ENCODE peak calls at places on chromosomes 1 and 21, in six cellular contexts. T is HFF-Myc; I is HFFc6; P is GM12865; S is CD4-positive, alpha-beta T cell; R is thyroid gland. U is an unnamed sample.

GRCh38 chr1:92934395-92935378 is 26.6 kb downstream of the DIPK1A start:
- DNase-seq in T (no peak), I (peak), P (no peak), S (no peak), R (no peak), U (no peak)

GRCh38 chr1:220371324-220371723 is 99.1 kb upstream of the RAB3GAP2 start:
- DNase-seq in T (no peak), I (no peak), P (peak), S (no peak), R (no peak), U (no peak)

GRCh38 chr1:5565726-5566125 is 426.5 kb downstream of the NPHP4 start:
- DNase-seq in T (no peak), I (no peak), P (no peak), S (no peak), R (no peak), U (no peak)

GRCh38 chr1:174005032-174005431 is 17.1 kb downstream of the RC3H1 start:
- DNase-seq in T (no peak), I (peak), P (peak), S (no peak), R (peak), U (no peak)

GRCh38 chr1:30868833-30869435 is 39.6 kb downstream of the SDC3 start:
- DNase-seq in T (no peak), I (no peak), P (peak), S (no peak), R (no peak), U (no peak)

GRCh38 chr1:115492880-115493279 is 148.9 kb upstream of the VANGL1 start:
- DNase-seq in T (no peak), I (peak), P (no peak), S (no peak), R (no peak), U (no peak)

GRCh38 chr1:1778827-1779675 is 781 bp upstream of the NADK start:
- DNase-seq in T (no peak), I (no peak), P (peak), S (peak), R (peak), U (peak)

GRCh38 chr1:200180821-200181220 is 153.3 kb downstream of the NR5A2 start:
- DNase-seq in T (peak), I (peak), P (peak), S (no peak), R (peak), U (no peak)

GRCh38 chr1:45913925-45914501 is 110.6 kb downstream of the MAST2 start:
- DNase-seq in T (no peak), I (peak), P (no peak), S (no peak), R (no peak), U (no peak)

GRCh38 chr1:9559673-9560072 is 20.4 kb downstream of the SLC25A33 start:
- DNase-seq in T (no peak), I (no peak), P (no peak), S (no peak), R (no peak), U (no peak)

GRCh38 chr1:5659606-5660005 is 332.6 kb downstream of the NPHP4 start:
- DNase-seq in T (no peak), I (no peak), P (no peak), S (peak), R (no peak), U (no peak)

GRCh38 chr1:205927676-205928075 is 15.6 kb downstream of the SLC26A9 start:
- DNase-seq in T (no peak), I (no peak), P (no peak), S (no peak), R (no peak), U (no peak)

GRCh38 chr1:235549361-235550139 is 45.3 kb upstream of the B3GALNT2 start:
- DNase-seq in T (no peak), I (no peak), P (no peak), S (no peak), R (no peak), U (no peak)

GRCh38 chr1:51410568-51411460 is 80.5 kb upstream of the TTC39A start:
- DNase-seq in T (no peak), I (peak), P (peak), S (no peak), R (no peak), U (no peak)

GRCh38 chr1:183956559-183957188 is 80.9 kb downstream of the COLGALT2 start:
- DNase-seq in T (peak), I (peak), P (peak), S (no peak), R (no peak), U (no peak)
- TF ChIP-seq CTCF in T (peak), I (peak), P (peak), S (peak), R (no peak), U (no peak)

GRCh38 chr1:162458206-162458605 is 39.4 kb upstream of the UHMK1 start:
- DNase-seq in T (no peak), I (no peak), P (no peak), S (no peak), R (no peak), U (no peak)

DNA sequence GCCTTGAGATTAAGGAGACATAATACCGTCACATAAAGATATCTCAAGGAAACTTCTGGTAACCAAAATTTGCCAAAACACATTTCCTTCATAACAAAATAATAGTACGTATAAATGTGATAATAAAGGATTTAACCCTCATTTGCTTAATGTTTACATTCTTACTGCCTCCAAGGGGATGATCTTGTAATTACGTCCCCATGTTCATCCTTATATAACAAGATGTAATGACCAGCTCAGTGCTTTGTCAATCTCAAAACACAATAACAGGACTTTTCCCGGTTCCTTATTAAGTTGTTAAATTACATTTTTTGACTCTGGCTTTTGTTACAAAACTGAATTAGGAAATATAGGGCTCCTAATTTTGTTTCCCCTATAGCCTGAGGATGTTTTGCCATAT is 41.3 kb upstream of the UHMK1 start:
- DNase-seq in T (no peak), I (no peak), P (no peak), S (no peak), R (no peak), U (no peak)
- TF ChIP-seq CTCF in T (no peak), I (no peak), P (no peak), S (no peak), R (no peak), U (no peak)

DNA sequence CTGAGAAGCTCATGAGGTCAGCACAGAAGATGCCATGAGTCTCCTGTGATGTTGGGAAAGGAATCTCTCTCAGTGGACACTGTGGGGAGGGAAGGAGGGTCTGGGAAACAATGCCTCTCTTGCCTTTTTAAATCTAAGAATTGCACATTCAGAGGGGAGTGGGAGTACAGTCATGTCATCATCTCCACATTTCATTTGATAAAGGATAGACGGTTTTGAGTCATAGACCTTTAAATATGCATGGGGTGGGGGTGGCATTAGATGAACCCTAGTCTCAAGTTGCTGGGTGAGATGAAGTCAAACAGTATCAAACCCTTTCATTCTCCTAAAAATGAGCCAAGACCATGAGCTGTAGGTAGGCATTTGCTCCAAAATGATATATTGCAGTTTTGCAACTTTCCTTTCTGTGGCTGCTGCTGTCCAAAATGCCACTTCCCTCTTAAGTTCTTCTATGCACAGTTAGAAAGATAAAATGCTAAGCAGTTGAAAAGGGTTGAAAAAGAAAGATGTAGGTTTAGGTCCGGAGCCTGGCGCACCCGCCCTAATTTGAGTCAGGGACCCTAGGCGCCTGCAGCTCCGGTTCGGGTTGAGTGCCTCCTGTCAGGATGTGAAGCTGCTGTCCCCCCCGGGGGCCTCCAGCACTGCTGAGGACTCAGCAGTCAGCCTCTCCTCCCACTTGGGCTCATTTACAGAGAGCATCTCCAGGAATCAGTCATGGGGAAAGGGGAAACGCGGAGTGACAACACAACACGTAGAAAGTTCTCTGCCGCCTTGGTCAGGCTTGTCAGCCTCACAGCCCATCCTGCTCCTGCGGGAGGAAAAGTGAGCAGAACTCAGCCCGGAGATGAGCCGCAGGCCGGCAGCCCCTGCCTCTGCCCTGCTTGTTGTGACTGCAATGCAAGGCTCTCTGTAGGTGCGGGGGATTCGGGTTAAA is 479.3 kb upstream of the RUNX1 start:
- DNase-seq in T (no peak), I (no peak), P (peak), S (peak), R (peak), U (peak)
- TF ChIP-seq CTCF in T (no peak), I (no peak), P (no peak), S (no peak), R (no peak), U (no peak)

GRCh38 chr1:150979723-150980056 is 2.4 kb upstream of the ANXA9 start:
- DNase-seq in T (no peak), I (no peak), P (no peak), S (no peak), R (no peak), U (no peak)
- TF ChIP-seq CTCF in T (no peak), I (peak), P (no peak), S (peak), R (no peak), U (peak)

GRCh38 chr21:21213297-21213696 is 215.1 kb downstream of the NCAM2 start:
- DNase-seq in T (no peak), I (no peak), P (no peak), S (no peak), R (no peak), U (no peak)

GRCh38 chr21:21205604-21206003 is 207.4 kb downstream of the NCAM2 start:
- DNase-seq in T (no peak), I (no peak), P (no peak), S (no peak), R (no peak), U (no peak)

GRCh38 chr21:21216013-21216412 is 217.8 kb downstream of the NCAM2 start:
- DNase-seq in T (no peak), I (no peak), P (no peak), S (no peak), R (no peak), U (no peak)

DNA sequence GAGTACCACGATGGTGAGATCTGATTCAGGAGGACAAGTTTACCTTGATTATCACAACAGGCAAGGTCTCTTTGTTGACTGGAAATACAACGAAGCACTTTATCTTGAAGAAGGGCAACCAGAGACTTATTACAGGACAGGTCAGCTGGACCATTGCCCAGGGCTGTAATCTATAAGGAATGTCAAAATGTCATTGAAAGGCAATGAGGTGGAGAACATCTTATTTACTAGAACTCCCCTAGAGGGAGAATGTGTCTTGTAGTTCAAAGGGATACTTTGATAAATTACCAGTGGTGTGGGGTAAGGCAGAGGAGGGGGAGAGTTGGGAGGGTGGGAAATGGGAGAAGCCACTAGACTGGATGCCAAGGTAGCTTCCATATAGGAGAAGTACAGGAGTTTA is 212.3 kb downstream of the NCAM2 start:
- DNase-seq in T (no peak), I (no peak), P (no peak), S (no peak), R (no peak), U (no peak)
- TF ChIP-seq CTCF in T (no peak), I (no peak), P (no peak), S (no peak), R (no peak), U (no peak)

DNA sequence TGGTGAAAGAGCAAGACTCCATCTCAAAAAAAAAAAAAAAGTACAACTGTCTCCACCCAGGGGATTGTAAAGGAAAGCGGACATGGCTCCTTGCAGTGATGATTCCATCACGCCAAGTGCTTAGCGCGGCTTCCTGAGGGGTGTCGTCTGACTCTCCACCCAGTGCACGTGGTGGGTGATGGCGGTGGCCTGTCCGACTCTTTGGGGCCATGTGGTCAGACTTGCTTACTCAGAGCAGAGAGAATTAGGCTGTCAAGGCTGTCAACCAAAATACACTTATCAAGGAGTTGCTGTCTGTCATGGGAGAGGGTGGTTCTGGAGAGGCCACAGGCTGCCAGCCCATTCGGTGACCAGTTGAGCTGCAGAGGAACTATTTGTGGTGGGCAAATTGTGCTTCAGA is 49.4 kb downstream of the PTPRF start:
- DNase-seq in T (no peak), I (no peak), P (no peak), S (no peak), R (no peak), U (no peak)
- TF ChIP-seq CTCF in T (no peak), I (no peak), P (no peak), S (no peak), R (no peak), U (no peak)

GRCh38 chr1:85611390-85611789 is 30.8 kb downstream of the CCN1 start:
- DNase-seq in T (peak), I (peak), P (no peak), S (no peak), R (no peak), U (no peak)

GRCh38 chr1:85611856-85612255 is 31.3 kb downstream of the CCN1 start:
- DNase-seq in T (peak), I (peak), P (no peak), S (no peak), R (peak), U (no peak)

GRCh38 chr1:85609976-85610375 is 29.4 kb downstream of the CCN1 start:
- DNase-seq in T (no peak), I (no peak), P (no peak), S (no peak), R (no peak), U (no peak)

GRCh38 chr1:85615536-85615935 is 35.0 kb downstream of the CCN1 start:
- DNase-seq in T (no peak), I (peak), P (no peak), S (no peak), R (no peak), U (no peak)

DNA sequence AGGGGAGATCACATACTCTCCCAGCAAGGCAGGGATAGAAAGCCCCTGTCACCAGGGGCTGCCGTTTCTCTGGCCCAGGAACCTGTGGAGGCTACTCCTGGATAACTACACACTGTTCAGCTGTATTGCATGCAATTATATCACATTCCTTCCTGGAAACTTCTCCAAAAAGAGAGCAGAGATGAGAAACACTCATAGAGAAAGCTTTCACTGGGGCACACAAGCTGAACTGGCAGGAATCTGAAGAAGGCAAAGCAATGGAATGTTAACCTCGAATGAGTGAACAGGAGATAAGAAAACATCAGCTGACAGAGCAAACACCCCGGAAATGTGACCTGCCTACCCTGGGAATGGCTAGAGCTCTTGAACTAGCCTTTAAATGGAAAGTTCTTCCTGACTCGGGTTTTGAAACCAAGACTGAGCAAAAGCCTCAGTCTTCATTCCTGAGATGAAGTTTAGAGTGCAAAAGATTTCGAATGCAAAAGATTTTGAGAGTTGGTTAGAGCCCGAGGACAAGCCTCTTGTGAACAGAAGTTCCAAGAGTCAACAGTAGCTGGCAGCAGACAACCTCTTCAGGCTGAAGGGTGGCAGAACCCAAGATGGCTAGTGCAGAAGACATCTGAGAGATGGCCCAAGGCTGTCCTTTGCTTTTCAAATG is 32.3 kb downstream of the CCN1 start:
- DNase-seq in T (no peak), I (peak), P (peak), S (no peak), R (peak), U (no peak)
- TF ChIP-seq CTCF in T (peak), I (peak), P (peak), S (no peak), R (peak), U (no peak)